ENCODE peak calls at places on chromosomes 12 and 14, in five cellular contexts. L is IMR-90, V is mesenchymal stem cell, G is NCI-H460, O is NCI-H1417 treated with DMSO at 0.1 percent for 48 hours. I is an unnamed sample.
A peak's percentile ranks its signal among the peaks of the same experiment; 100 is the strongest.

GRCh38 chr14:68084256-68084655 is 264.7 kb downstream of the RAD51B start:
- DNase-seq in L (peak; percentile 45), V (peak; percentile 58), G (peak; percentile 7), O (no peak), I (no peak)

GRCh38 chr12:131092911-131093901 is 139.5 kb downstream of the ADGRD1 start:
- DNase-seq in L (no peak), V (no peak), G (no peak), O (no peak), I (no peak)

GRCh38 chr12:8011331-8011730 is 21.2 kb upstream of the FOXJ2 start:
- DNase-seq in L (no peak), V (no peak), G (no peak), O (no peak), I (no peak)

GRCh38 chr12:97639702-97640101 is 177.1 kb downstream of the RMST start:
- DNase-seq in L (no peak), V (peak; percentile 42), G (no peak), O (no peak), I (no peak)

GRCh38 chr14:45531022-45531421 is 278.0 kb upstream of the MIS18BP1 start:
- DNase-seq in L (no peak), V (no peak), G (no peak), O (no peak), I (no peak)

GRCh38 chr12:90809941-90810340 is 145.0 kb downstream of the CCER1 start:
- DNase-seq in L (no peak), V (no peak), G (no peak), O (no peak), I (no peak)

GRCh38 chr12:75438052-75438754 is 42.4 kb upstream of the GLIPR1 start:
- DNase-seq in L (no peak), V (no peak), G (no peak), O (no peak), I (no peak)

GRCh38 chr14:60646202-60646886 is 2.9 kb downstream of the SIX1 start:
- DNase-seq in L (no peak), V (no peak), G (no peak), O (no peak), I (no peak)

GRCh38 chr12:22275847-22276246 is 58.7 kb downstream of the ST8SIA1 start:
- DNase-seq in L (peak; percentile 99), V (peak; percentile 98), G (no peak), O (no peak), I (no peak)

GRCh38 chr12:20011200-20011599 is 357.1 kb upstream of the PDE3A start:
- DNase-seq in L (no peak), V (no peak), G (no peak), O (no peak), I (peak; percentile 5)

GRCh38 chr12:89650239-89650638 is 58.4 kb downstream of the ATP2B1 start:
- DNase-seq in L (peak; percentile 5), V (no peak), G (no peak), O (no peak), I (no peak)

GRCh38 chr12:56190695-56191155 is 1.4 kb upstream of the SMARCC2 start:
- DNase-seq in L (no peak), V (no peak), G (no peak), O (no peak), I (no peak)

GRCh38 chr14:51873221-51873893 is 12.9 kb downstream of the GNG2 start:
- DNase-seq in L (peak; percentile 98), V (peak; percentile 97), G (no peak), O (peak; percentile 97), I (no peak)